ENCODE peak calls at places on chromosomes 5 and 9, in seven cellular contexts. One of them, this sample, is unnamed. For H3K9me3, the result is how much of the 10 kb centered on the place peaks cover.

GRCh38 chr9:123327697-123328100 is 28.3 kb upstream of the CRB2 start:
- DNase-seq in neural progenitor cell: no peak
- DNase-seq in right cardiac atrium: no peak
- DNase-seq in cardiac muscle cell: no peak
- DNase-seq in OCI-LY7: no peak
- DNase-seq in endothelial cell of umbilical vein: no peak
- DNase-seq in AG04450: no peak
- DNase-seq in this sample: no peak

GRCh38 chr5:91155238-91155637 is 227.9 kb downstream of the ARRDC3 start:
- DNase-seq in OCI-LY7: no peak
- DNase-seq in endothelial cell of umbilical vein: no peak
- DNase-seq in neural progenitor cell: no peak
- DNase-seq in cardiac muscle cell: no peak
- DNase-seq in right cardiac atrium: no peak
- DNase-seq in AG04450: no peak
- DNase-seq in this sample: no peak

GRCh38 chr5:81850494-81850893 is 99.6 kb upstream of the SSBP2 start:
- DNase-seq in AG04450: no peak
- DNase-seq in neural progenitor cell: no peak
- DNase-seq in endothelial cell of umbilical vein: no peak
- DNase-seq in OCI-LY7: peak
- DNase-seq in cardiac muscle cell: no peak
- DNase-seq in right cardiac atrium: peak
- DNase-seq in this sample: peak

GRCh38 chr9:32940740-32941139 is 60.7 kb downstream of the APTX start:
- DNase-seq in right cardiac atrium: no peak
- DNase-seq in AG04450: no peak
- DNase-seq in OCI-LY7: no peak
- DNase-seq in cardiac muscle cell: no peak
- DNase-seq in endothelial cell of umbilical vein: no peak
- DNase-seq in neural progenitor cell: no peak
- DNase-seq in this sample: no peak

GRCh38 chr5:164359931-164360290 is 854.5 kb downstream of the MAT2B start:
- DNase-seq in cardiac muscle cell: no peak
- DNase-seq in endothelial cell of umbilical vein: no peak
- DNase-seq in neural progenitor cell: no peak
- DNase-seq in OCI-LY7: no peak
- DNase-seq in AG04450: no peak
- DNase-seq in right cardiac atrium: no peak
- DNase-seq in this sample: no peak

GRCh38 chr5:108266235-108266634 is 115.7 kb downstream of the FBXL17 start:
- DNase-seq in neural progenitor cell: no peak
- DNase-seq in right cardiac atrium: no peak
- DNase-seq in OCI-LY7: no peak
- DNase-seq in endothelial cell of umbilical vein: no peak
- DNase-seq in AG04450: no peak
- DNase-seq in cardiac muscle cell: peak
- DNase-seq in this sample: no peak

GRCh38 chr5:172451771-172452197 is 2.5 kb downstream of the SH3PXD2B start:
- DNase-seq in OCI-LY7: no peak
- DNase-seq in cardiac muscle cell: no peak
- DNase-seq in neural progenitor cell: no peak
- DNase-seq in right cardiac atrium: peak
- DNase-seq in endothelial cell of umbilical vein: peak
- DNase-seq in AG04450: no peak
- DNase-seq in this sample: peak

GRCh38 chr9:130579738-130580463 is 524 bp downstream of the FUBP3 start:
- DNase-seq in neural progenitor cell: peak
- DNase-seq in OCI-LY7: peak
- DNase-seq in right cardiac atrium: peak
- DNase-seq in cardiac muscle cell: no peak
- DNase-seq in AG04450: no peak
- DNase-seq in endothelial cell of umbilical vein: no peak
- DNase-seq in this sample: peak

GRCh38 chr9:106179181-106179580 is 484.8 kb downstream of the TMEM38B start:
- DNase-seq in cardiac muscle cell: no peak
- DNase-seq in AG04450: no peak
- DNase-seq in endothelial cell of umbilical vein: no peak
- DNase-seq in right cardiac atrium: no peak
- DNase-seq in OCI-LY7: no peak
- DNase-seq in neural progenitor cell: no peak
- DNase-seq in this sample: no peak

GRCh38 chr9:34544035-34544434 is 21.2 kb upstream of the ENHO start:
- DNase-seq in right cardiac atrium: no peak
- DNase-seq in endothelial cell of umbilical vein: no peak
- DNase-seq in AG04450: no peak
- DNase-seq in neural progenitor cell: no peak
- DNase-seq in cardiac muscle cell: no peak
- DNase-seq in OCI-LY7: no peak
- DNase-seq in this sample: no peak

GRCh38 chr5:21654-22233 is 70.2 kb upstream of the PLEKHG4B start:
- DNase-seq in cardiac muscle cell: no peak
- DNase-seq in neural progenitor cell: no peak
- DNase-seq in AG04450: no peak
- DNase-seq in right cardiac atrium: no peak
- DNase-seq in endothelial cell of umbilical vein: no peak
- DNase-seq in OCI-LY7: peak
- DNase-seq in this sample: peak

GRCh38 chr5:157820593-157821252 is 38.2 kb downstream of the CLINT1 start:
- DNase-seq in neural progenitor cell: peak
- DNase-seq in AG04450: peak
- DNase-seq in endothelial cell of umbilical vein: peak
- DNase-seq in cardiac muscle cell: peak
- DNase-seq in right cardiac atrium: no peak
- DNase-seq in OCI-LY7: peak
- DNase-seq in this sample: peak
- H3K9me3 ChIP-seq in neural progenitor cell: under half
- H3K9me3 ChIP-seq in AG04450: under half
- H3K9me3 ChIP-seq in endothelial cell of umbilical vein: under half
- H3K9me3 ChIP-seq in cardiac muscle cell: under half
- H3K9me3 ChIP-seq in right cardiac atrium: under half
- H3K9me3 ChIP-seq in OCI-LY7: under half
- H3K9me3 ChIP-seq in this sample: under half

GRCh38 chr5:17991775-17992174 is 357.5 kb downstream of the TAF11L14 start:
- DNase-seq in endothelial cell of umbilical vein: no peak
- DNase-seq in AG04450: no peak
- DNase-seq in neural progenitor cell: no peak
- DNase-seq in cardiac muscle cell: peak
- DNase-seq in right cardiac atrium: no peak
- DNase-seq in OCI-LY7: no peak
- DNase-seq in this sample: no peak
- H3K9me3 ChIP-seq in endothelial cell of umbilical vein: under half
- H3K9me3 ChIP-seq in AG04450: under half
- H3K9me3 ChIP-seq in neural progenitor cell: under half
- H3K9me3 ChIP-seq in cardiac muscle cell: under half
- H3K9me3 ChIP-seq in right cardiac atrium: under half
- H3K9me3 ChIP-seq in OCI-LY7: under half
- H3K9me3 ChIP-seq in this sample: under half

DNA sequence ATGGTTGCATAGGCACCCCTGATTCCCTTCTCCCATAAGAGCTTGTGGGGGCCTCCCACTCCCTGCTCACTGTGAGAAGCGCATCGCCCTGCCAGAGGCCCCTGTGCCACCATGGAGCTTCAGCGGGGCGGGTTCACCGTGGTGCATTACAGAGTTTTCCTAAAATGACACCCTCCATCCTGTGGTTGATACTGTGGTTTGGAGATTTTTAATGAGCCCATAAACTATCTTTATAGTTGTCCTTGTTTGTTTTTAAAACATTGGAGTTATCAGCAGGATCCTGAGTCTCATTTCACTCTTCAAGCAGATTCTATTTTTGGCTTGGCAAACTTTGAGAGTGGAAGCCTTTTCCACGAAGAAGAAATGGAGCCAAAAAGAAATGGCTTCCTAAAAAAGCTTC is 79.3 kb upstream of the RAI14 start:
- DNase-seq in AG04450: no peak
- DNase-seq in cardiac muscle cell: no peak
- DNase-seq in OCI-LY7: no peak
- DNase-seq in right cardiac atrium: no peak
- DNase-seq in neural progenitor cell: no peak
- DNase-seq in endothelial cell of umbilical vein: no peak
- DNase-seq in this sample: no peak
- H3K9me3 ChIP-seq in AG04450: under half
- H3K9me3 ChIP-seq in cardiac muscle cell: under half
- H3K9me3 ChIP-seq in OCI-LY7: under half
- H3K9me3 ChIP-seq in right cardiac atrium: under half
- H3K9me3 ChIP-seq in neural progenitor cell: under half
- H3K9me3 ChIP-seq in endothelial cell of umbilical vein: under half
- H3K9me3 ChIP-seq in this sample: under half

DNA sequence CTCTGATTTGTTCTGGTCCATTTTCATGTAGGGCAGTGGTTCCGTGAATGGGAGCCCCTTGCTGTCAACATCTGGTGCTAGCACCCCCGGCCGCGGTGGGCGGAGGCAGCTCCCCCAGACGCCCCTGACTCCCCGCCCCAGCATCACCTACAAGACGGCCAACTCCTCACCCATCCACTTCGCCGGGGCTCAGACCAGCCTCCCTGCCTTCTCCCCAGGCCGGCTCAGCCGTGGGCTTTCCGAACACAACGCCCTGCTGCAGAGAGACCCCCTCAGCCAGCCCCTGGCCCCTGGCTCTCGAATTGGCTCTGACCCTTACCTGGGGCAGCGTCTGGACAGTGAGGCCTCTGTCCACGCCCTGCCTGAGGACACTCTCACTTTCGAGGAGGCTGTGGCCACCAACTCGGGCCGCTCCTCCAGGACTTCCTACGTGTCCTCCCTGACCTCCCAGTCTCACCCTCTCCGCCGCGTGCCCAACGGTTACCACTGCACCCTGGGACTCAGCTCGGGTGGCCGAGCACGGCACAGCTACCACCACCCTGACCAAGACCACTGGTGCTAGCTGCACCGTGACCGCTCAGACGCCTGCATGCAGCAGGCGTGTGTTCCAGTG is 244.0 kb downstream of the CACNA1B start:
- DNase-seq in cardiac muscle cell: no peak
- DNase-seq in OCI-LY7: no peak
- DNase-seq in endothelial cell of umbilical vein: no peak
- DNase-seq in right cardiac atrium: no peak
- DNase-seq in AG04450: no peak
- DNase-seq in neural progenitor cell: no peak
- DNase-seq in this sample: no peak
- H3K9me3 ChIP-seq in cardiac muscle cell: under half
- H3K9me3 ChIP-seq in OCI-LY7: under half
- H3K9me3 ChIP-seq in endothelial cell of umbilical vein: under half
- H3K9me3 ChIP-seq in right cardiac atrium: under half
- H3K9me3 ChIP-seq in AG04450: half or more
- H3K9me3 ChIP-seq in neural progenitor cell: under half
- H3K9me3 ChIP-seq in this sample: under half

GRCh38 chr5:4555739-4556285 is 584.3 kb upstream of the ADAMTS16 start:
- DNase-seq in endothelial cell of umbilical vein: no peak
- DNase-seq in OCI-LY7: no peak
- DNase-seq in AG04450: no peak
- DNase-seq in cardiac muscle cell: no peak
- DNase-seq in neural progenitor cell: no peak
- DNase-seq in right cardiac atrium: no peak
- DNase-seq in this sample: no peak
- H3K9me3 ChIP-seq in endothelial cell of umbilical vein: under half
- H3K9me3 ChIP-seq in OCI-LY7: under half
- H3K9me3 ChIP-seq in AG04450: under half
- H3K9me3 ChIP-seq in cardiac muscle cell: under half
- H3K9me3 ChIP-seq in neural progenitor cell: under half
- H3K9me3 ChIP-seq in right cardiac atrium: under half
- H3K9me3 ChIP-seq in this sample: under half

DNA sequence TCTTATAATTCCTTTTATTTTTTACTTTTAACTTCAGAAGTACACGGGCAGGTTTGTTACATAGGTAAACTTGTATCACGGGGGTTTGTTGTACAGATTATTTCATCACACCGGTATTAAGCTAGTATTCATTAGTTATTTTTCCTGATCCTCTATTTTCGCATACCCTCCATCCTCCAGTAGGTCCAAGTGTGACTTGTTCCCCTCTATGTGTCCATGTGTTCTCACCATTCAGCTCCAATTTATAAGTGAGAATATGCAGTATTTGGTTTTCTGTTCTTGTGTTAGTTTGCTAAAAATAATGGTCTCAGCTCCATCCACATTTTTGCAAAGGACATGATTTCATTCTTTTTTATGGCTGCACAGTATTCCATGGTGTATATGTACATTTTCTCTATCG is 43.1 kb upstream of the IFNE start:
- DNase-seq in OCI-LY7: no peak
- DNase-seq in right cardiac atrium: no peak
- DNase-seq in cardiac muscle cell: no peak
- DNase-seq in AG04450: no peak
- DNase-seq in neural progenitor cell: no peak
- DNase-seq in endothelial cell of umbilical vein: no peak
- DNase-seq in this sample: no peak
- H3K9me3 ChIP-seq in OCI-LY7: under half
- H3K9me3 ChIP-seq in right cardiac atrium: under half
- H3K9me3 ChIP-seq in cardiac muscle cell: under half
- H3K9me3 ChIP-seq in AG04450: under half
- H3K9me3 ChIP-seq in neural progenitor cell: under half
- H3K9me3 ChIP-seq in endothelial cell of umbilical vein: under half
- H3K9me3 ChIP-seq in this sample: under half

GRCh38 chr9:113903514-113904077 is 27.5 kb downstream of the ZNF618 start:
- DNase-seq in OCI-LY7: no peak
- DNase-seq in neural progenitor cell: no peak
- DNase-seq in right cardiac atrium: no peak
- DNase-seq in cardiac muscle cell: no peak
- DNase-seq in AG04450: no peak
- DNase-seq in endothelial cell of umbilical vein: no peak
- DNase-seq in this sample: no peak

GRCh38 chr9:113899205-113899604 is 23.1 kb downstream of the ZNF618 start:
- DNase-seq in OCI-LY7: no peak
- DNase-seq in right cardiac atrium: no peak
- DNase-seq in endothelial cell of umbilical vein: no peak
- DNase-seq in AG04450: no peak
- DNase-seq in neural progenitor cell: no peak
- DNase-seq in cardiac muscle cell: no peak
- DNase-seq in this sample: no peak

GRCh38 chr9:113898596-113898995 is 22.5 kb downstream of the ZNF618 start:
- DNase-seq in cardiac muscle cell: no peak
- DNase-seq in AG04450: no peak
- DNase-seq in OCI-LY7: no peak
- DNase-seq in endothelial cell of umbilical vein: no peak
- DNase-seq in neural progenitor cell: no peak
- DNase-seq in right cardiac atrium: no peak
- DNase-seq in this sample: no peak

GRCh38 chr9:113898151-113898550 is 22.0 kb downstream of the ZNF618 start:
- DNase-seq in right cardiac atrium: no peak
- DNase-seq in endothelial cell of umbilical vein: peak
- DNase-seq in neural progenitor cell: no peak
- DNase-seq in cardiac muscle cell: no peak
- DNase-seq in OCI-LY7: no peak
- DNase-seq in AG04450: no peak
- DNase-seq in this sample: no peak

DNA sequence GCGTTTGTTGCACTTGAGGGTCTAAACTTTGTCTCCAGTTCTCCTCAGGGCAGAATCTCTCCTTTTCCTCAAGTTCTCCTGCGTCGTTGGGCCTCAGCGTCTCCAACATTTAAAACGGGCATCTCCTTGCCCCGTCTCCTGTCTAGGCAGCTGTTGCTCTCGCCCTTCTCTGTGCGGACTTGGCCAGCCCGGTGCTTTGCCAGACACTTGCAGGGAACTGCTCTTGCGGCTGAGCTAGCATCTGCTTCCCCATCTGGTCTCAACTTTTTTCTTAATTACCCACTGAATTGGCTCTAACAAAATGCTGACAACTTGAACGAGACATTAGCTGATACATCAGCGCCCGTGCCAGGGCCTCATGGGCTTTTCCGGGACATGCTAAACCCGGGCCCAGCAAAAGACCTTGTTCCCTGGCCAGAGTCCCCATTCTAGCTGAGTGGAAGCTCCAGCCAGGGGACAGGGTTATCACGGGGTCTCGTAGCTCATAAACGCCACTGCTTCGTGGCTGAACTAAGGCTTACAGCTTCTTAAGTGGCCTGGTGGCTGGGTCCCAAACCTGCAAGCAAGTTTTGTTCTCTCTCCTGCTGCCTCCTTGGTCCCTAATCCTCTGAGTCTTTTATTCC is 25.2 kb downstream of the ZNF618 start:
- DNase-seq in endothelial cell of umbilical vein: no peak
- DNase-seq in OCI-LY7: no peak
- DNase-seq in AG04450: no peak
- DNase-seq in right cardiac atrium: peak
- DNase-seq in cardiac muscle cell: no peak
- DNase-seq in neural progenitor cell: peak
- DNase-seq in this sample: no peak
- H3K9me3 ChIP-seq in endothelial cell of umbilical vein: under half
- H3K9me3 ChIP-seq in OCI-LY7: under half
- H3K9me3 ChIP-seq in AG04450: under half
- H3K9me3 ChIP-seq in right cardiac atrium: under half
- H3K9me3 ChIP-seq in cardiac muscle cell: under half
- H3K9me3 ChIP-seq in neural progenitor cell: under half
- H3K9me3 ChIP-seq in this sample: under half